ENCODE peak calls at places on chromosomes 12 and 14, in nine cellular contexts. One of them, this sample, is unnamed.

GRCh38 chr14:85533821-85534271 is 3.9 kb downstream of the FLRT2 start:
- DNase-seq in CD8-positive, alpha-beta memory T cell: no peak
- DNase-seq in small intestine: no peak
- DNase-seq in HCT116: no peak
- DNase-seq in H1: peak; percentile 74
- DNase-seq in SK-N-MC: no peak
- DNase-seq in right cardiac atrium: peak; percentile 28
- DNase-seq in body of pancreas: peak; percentile 26
- DNase-seq in AG04450: no peak
- DNase-seq in this sample: peak; percentile 43

GRCh38 chr12:80190001-80190400 is 90.7 kb downstream of the OTOGL start:
- DNase-seq in CD8-positive, alpha-beta memory T cell: no peak
- DNase-seq in small intestine: no peak
- DNase-seq in HCT116: no peak
- DNase-seq in H1: no peak
- DNase-seq in SK-N-MC: no peak
- DNase-seq in right cardiac atrium: no peak
- DNase-seq in body of pancreas: no peak
- DNase-seq in AG04450: no peak
- DNase-seq in this sample: no peak

GRCh38 chr12:31215521-31216232 is 110.3 kb downstream of the SINHCAF start:
- DNase-seq in CD8-positive, alpha-beta memory T cell: no peak
- DNase-seq in small intestine: no peak
- DNase-seq in HCT116: no peak
- DNase-seq in H1: no peak
- DNase-seq in SK-N-MC: no peak
- DNase-seq in right cardiac atrium: peak; percentile 40
- DNase-seq in body of pancreas: peak; percentile 82
- DNase-seq in AG04450: no peak
- DNase-seq in this sample: no peak

GRCh38 chr14:77883479-77884238 is 83.8 kb downstream of the ADCK1 start:
- DNase-seq in CD8-positive, alpha-beta memory T cell: no peak
- DNase-seq in small intestine: no peak
- DNase-seq in HCT116: no peak
- DNase-seq in H1: no peak
- DNase-seq in SK-N-MC: no peak
- DNase-seq in right cardiac atrium: no peak
- DNase-seq in body of pancreas: no peak
- DNase-seq in AG04450: no peak
- DNase-seq in this sample: no peak

GRCh38 chr12:125018356-125018755 is 24.9 kb downstream of the BRI3BP start:
- DNase-seq in CD8-positive, alpha-beta memory T cell: no peak
- DNase-seq in small intestine: no peak
- DNase-seq in HCT116: no peak
- DNase-seq in H1: no peak
- DNase-seq in SK-N-MC: no peak
- DNase-seq in right cardiac atrium: no peak
- DNase-seq in body of pancreas: no peak
- DNase-seq in AG04450: no peak
- DNase-seq in this sample: peak; percentile 89

GRCh38 chr12:16030729-16031128 is 119.6 kb downstream of the DERA start:
- DNase-seq in CD8-positive, alpha-beta memory T cell: no peak
- DNase-seq in small intestine: no peak
- DNase-seq in HCT116: no peak
- DNase-seq in H1: no peak
- DNase-seq in SK-N-MC: no peak
- DNase-seq in right cardiac atrium: no peak
- DNase-seq in body of pancreas: no peak
- DNase-seq in AG04450: no peak
- DNase-seq in this sample: no peak

GRCh38 chr14:54772451-54772881 is 130.2 kb downstream of the GCH1 start:
- DNase-seq in CD8-positive, alpha-beta memory T cell: no peak
- DNase-seq in small intestine: no peak
- DNase-seq in HCT116: no peak
- DNase-seq in H1: no peak
- DNase-seq in SK-N-MC: no peak
- DNase-seq in right cardiac atrium: no peak
- DNase-seq in body of pancreas: no peak
- DNase-seq in AG04450: no peak
- DNase-seq in this sample: no peak

GRCh38 chr14:102055181-102055901 is 31.5 kb downstream of the HSP90AA1 start:
- DNase-seq in CD8-positive, alpha-beta memory T cell: no peak
- DNase-seq in small intestine: no peak
- DNase-seq in HCT116: no peak
- DNase-seq in H1: peak; percentile 61
- DNase-seq in SK-N-MC: no peak
- DNase-seq in right cardiac atrium: peak; percentile 29
- DNase-seq in body of pancreas: peak; percentile 52
- DNase-seq in AG04450: peak; percentile 49
- DNase-seq in this sample: no peak

GRCh38 chr12:3168775-3169221 is 91.6 kb downstream of the TSPAN9 start:
- DNase-seq in CD8-positive, alpha-beta memory T cell: no peak
- DNase-seq in small intestine: no peak
- DNase-seq in HCT116: peak; percentile 72
- DNase-seq in H1: no peak
- DNase-seq in SK-N-MC: no peak
- DNase-seq in right cardiac atrium: no peak
- DNase-seq in body of pancreas: peak; percentile 37
- DNase-seq in AG04450: peak; percentile 90
- DNase-seq in this sample: peak; percentile 88

GRCh38 chr14:32044454-32044853 is 32.6 kb upstream of the ARHGAP5 start:
- DNase-seq in CD8-positive, alpha-beta memory T cell: no peak
- DNase-seq in small intestine: peak; percentile 3
- DNase-seq in HCT116: no peak
- DNase-seq in H1: no peak
- DNase-seq in SK-N-MC: no peak
- DNase-seq in right cardiac atrium: no peak
- DNase-seq in body of pancreas: no peak
- DNase-seq in AG04450: no peak
- DNase-seq in this sample: no peak

GRCh38 chr12:20272801-20273200 is 95.5 kb upstream of the PDE3A start:
- DNase-seq in CD8-positive, alpha-beta memory T cell: no peak
- DNase-seq in small intestine: no peak
- DNase-seq in HCT116: no peak
- DNase-seq in H1: no peak
- DNase-seq in SK-N-MC: no peak
- DNase-seq in right cardiac atrium: no peak
- DNase-seq in body of pancreas: no peak
- DNase-seq in AG04450: no peak
- DNase-seq in this sample: no peak
- H3K27ac ChIP-seq in CD8-positive, alpha-beta memory T cell: no peak overlapping the region
- H3K27ac ChIP-seq in small intestine: no peak overlapping the region
- H3K27ac ChIP-seq in HCT116: no peak overlapping the region
- H3K27ac ChIP-seq in H1: no peak overlapping the region
- H3K27ac ChIP-seq in SK-N-MC: no peak overlapping the region
- H3K27ac ChIP-seq in right cardiac atrium: peak overlapping the region; percentile 37
- H3K27ac ChIP-seq in body of pancreas: no peak overlapping the region
- H3K27ac ChIP-seq in AG04450: no peak overlapping the region
- H3K27ac ChIP-seq in this sample: no peak overlapping the region

DNA sequence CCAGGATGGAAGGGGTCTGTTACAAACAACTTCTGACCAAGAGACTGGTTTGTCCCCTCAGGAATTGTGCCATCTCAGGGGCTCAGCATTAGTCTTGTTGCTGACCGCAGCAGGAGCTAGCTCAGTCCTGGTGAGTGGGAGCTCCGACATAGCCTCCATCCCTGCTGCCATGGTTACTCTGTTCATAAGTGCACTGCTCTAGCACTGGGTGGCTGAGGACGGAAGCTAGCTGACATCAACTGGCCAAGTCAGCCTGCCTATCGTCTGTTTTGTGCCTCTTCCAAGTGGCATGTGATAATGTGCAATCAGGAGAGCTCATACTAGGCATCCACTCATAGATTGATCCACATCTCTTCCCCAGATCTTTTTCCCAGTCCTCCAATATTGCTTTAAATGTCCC is 7.5 kb downstream of the SLC17A8 start:
- DNase-seq in CD8-positive, alpha-beta memory T cell: no peak
- DNase-seq in small intestine: no peak
- DNase-seq in HCT116: no peak
- DNase-seq in H1: no peak
- DNase-seq in SK-N-MC: no peak
- DNase-seq in right cardiac atrium: no peak
- DNase-seq in body of pancreas: no peak
- DNase-seq in AG04450: no peak
- DNase-seq in this sample: no peak
- H3K27ac ChIP-seq in CD8-positive, alpha-beta memory T cell: no peak overlapping the region
- H3K27ac ChIP-seq in small intestine: no peak overlapping the region
- H3K27ac ChIP-seq in HCT116: no peak overlapping the region
- H3K27ac ChIP-seq in H1: no peak overlapping the region
- H3K27ac ChIP-seq in SK-N-MC: no peak overlapping the region
- H3K27ac ChIP-seq in right cardiac atrium: no peak overlapping the region
- H3K27ac ChIP-seq in body of pancreas: no peak overlapping the region
- H3K27ac ChIP-seq in AG04450: no peak overlapping the region
- H3K27ac ChIP-seq in this sample: no peak overlapping the region

GRCh38 chr14:61570188-61570960 is 124.9 kb upstream of the HIF1A start:
- DNase-seq in CD8-positive, alpha-beta memory T cell: no peak
- DNase-seq in small intestine: no peak
- DNase-seq in HCT116: no peak
- DNase-seq in H1: no peak
- DNase-seq in SK-N-MC: no peak
- DNase-seq in right cardiac atrium: no peak
- DNase-seq in body of pancreas: no peak
- DNase-seq in AG04450: no peak
- DNase-seq in this sample: no peak
- H3K27ac ChIP-seq in CD8-positive, alpha-beta memory T cell: no peak overlapping the region
- H3K27ac ChIP-seq in small intestine: peak overlapping the region; percentile 45
- H3K27ac ChIP-seq in HCT116: no peak overlapping the region
- H3K27ac ChIP-seq in H1: no peak overlapping the region
- H3K27ac ChIP-seq in SK-N-MC: no peak overlapping the region
- H3K27ac ChIP-seq in right cardiac atrium: peak overlapping the region; percentile 39
- H3K27ac ChIP-seq in body of pancreas: no peak overlapping the region
- H3K27ac ChIP-seq in AG04450: peak overlapping the region; percentile 39
- H3K27ac ChIP-seq in this sample: peak overlapping the region; percentile 80

DNA sequence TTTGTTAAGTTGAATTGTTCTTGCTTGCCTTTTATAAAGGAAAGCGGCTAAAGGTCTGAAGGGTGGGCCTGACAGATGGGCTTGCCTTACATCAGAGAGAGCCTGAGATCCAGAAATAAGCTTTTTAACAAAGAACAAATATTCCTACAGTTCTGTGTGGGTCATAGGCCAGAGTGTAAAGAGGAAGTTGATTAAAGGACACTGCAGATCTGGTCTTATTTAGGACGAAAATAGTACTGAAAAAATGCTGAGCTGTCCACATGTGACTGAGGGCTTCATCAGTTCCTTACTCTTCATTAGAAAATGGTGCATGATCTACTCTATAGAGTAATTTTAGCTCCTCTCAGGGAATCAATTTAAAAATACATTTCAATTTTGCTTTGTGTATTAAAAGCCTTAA is 448.3 kb upstream of the DCN start:
- DNase-seq in CD8-positive, alpha-beta memory T cell: no peak
- DNase-seq in small intestine: no peak
- DNase-seq in HCT116: no peak
- DNase-seq in H1: no peak
- DNase-seq in SK-N-MC: no peak
- DNase-seq in right cardiac atrium: no peak
- DNase-seq in body of pancreas: no peak
- DNase-seq in AG04450: no peak
- DNase-seq in this sample: no peak
- H3K27ac ChIP-seq in CD8-positive, alpha-beta memory T cell: no peak overlapping the region
- H3K27ac ChIP-seq in small intestine: no peak overlapping the region
- H3K27ac ChIP-seq in HCT116: no peak overlapping the region
- H3K27ac ChIP-seq in H1: no peak overlapping the region
- H3K27ac ChIP-seq in SK-N-MC: no peak overlapping the region
- H3K27ac ChIP-seq in right cardiac atrium: no peak overlapping the region
- H3K27ac ChIP-seq in body of pancreas: no peak overlapping the region
- H3K27ac ChIP-seq in AG04450: no peak overlapping the region
- H3K27ac ChIP-seq in this sample: no peak overlapping the region

GRCh38 chr12:49567302-49567610 is 686 bp downstream of the MCRS1 start:
- DNase-seq in CD8-positive, alpha-beta memory T cell: no peak
- DNase-seq in small intestine: no peak
- DNase-seq in HCT116: no peak
- DNase-seq in H1: no peak
- DNase-seq in SK-N-MC: no peak
- DNase-seq in right cardiac atrium: no peak
- DNase-seq in body of pancreas: no peak
- DNase-seq in AG04450: no peak
- DNase-seq in this sample: no peak

GRCh38 chr12:49566361-49566760 is 1.6 kb downstream of the MCRS1 start:
- DNase-seq in CD8-positive, alpha-beta memory T cell: no peak
- DNase-seq in small intestine: no peak
- DNase-seq in HCT116: no peak
- DNase-seq in H1: no peak
- DNase-seq in SK-N-MC: no peak
- DNase-seq in right cardiac atrium: no peak
- DNase-seq in body of pancreas: no peak
- DNase-seq in AG04450: no peak
- DNase-seq in this sample: no peak

GRCh38 chr12:49565956-49566265 is 2.0 kb downstream of the MCRS1 start:
- DNase-seq in CD8-positive, alpha-beta memory T cell: no peak
- DNase-seq in small intestine: no peak
- DNase-seq in HCT116: no peak
- DNase-seq in H1: no peak
- DNase-seq in SK-N-MC: no peak
- DNase-seq in right cardiac atrium: no peak
- DNase-seq in body of pancreas: no peak
- DNase-seq in AG04450: no peak
- DNase-seq in this sample: no peak

GRCh38 chr12:49567611-49568441 is at the start of gene MCRS1:
- DNase-seq in CD8-positive, alpha-beta memory T cell: peak; percentile 84
- DNase-seq in small intestine: peak; percentile 96
- DNase-seq in HCT116: peak; percentile 86
- DNase-seq in H1: peak; percentile 92
- DNase-seq in SK-N-MC: peak; percentile 76
- DNase-seq in right cardiac atrium: peak; percentile 88
- DNase-seq in body of pancreas: peak; percentile 93
- DNase-seq in AG04450: peak; percentile 75
- DNase-seq in this sample: peak; percentile 95

GRCh38 chr12:49568442-49568776 is 467 bp upstream of the MCRS1 start:
- DNase-seq in CD8-positive, alpha-beta memory T cell: no peak
- DNase-seq in small intestine: no peak
- DNase-seq in HCT116: no peak
- DNase-seq in H1: no peak
- DNase-seq in SK-N-MC: no peak
- DNase-seq in right cardiac atrium: no peak
- DNase-seq in body of pancreas: no peak
- DNase-seq in AG04450: no peak
- DNase-seq in this sample: no peak
- H3K27ac ChIP-seq in CD8-positive, alpha-beta memory T cell: peak overlapping the region; percentile 99
- H3K27ac ChIP-seq in small intestine: peak overlapping the region; percentile 96
- H3K27ac ChIP-seq in HCT116: peak overlapping the region; percentile 67
- H3K27ac ChIP-seq in H1: peak overlapping the region; percentile 89
- H3K27ac ChIP-seq in SK-N-MC: peak overlapping the region; percentile 94
- H3K27ac ChIP-seq in right cardiac atrium: peak overlapping the region; percentile 25
- H3K27ac ChIP-seq in body of pancreas: no peak overlapping the region
- H3K27ac ChIP-seq in AG04450: peak overlapping the region; percentile 87
- H3K27ac ChIP-seq in this sample: no peak overlapping the region

This sample was measured in SJSA1.